ENCODE peak calls at places on chromosomes 7 and 10, in eight cellular contexts. One of them, this sample, is unnamed. For H3K9me2, the result is how much of the 10 kb centered on the place peaks cover.

GRCh38 chr7:5082806-5083205 is 37.1 kb downstream of the RBAK start:
- DNase-seq in PC-3: no peak
- DNase-seq in HCT116: no peak
- DNase-seq in SK-N-SH: peak
- DNase-seq in GM23338: no peak
- DNase-seq in hepatocyte: no peak
- DNase-seq in OCI-LY7: no peak
- DNase-seq in MM.1S: no peak
- DNase-seq in this sample: no peak

GRCh38 chr10:131775833-131776232 is 125.0 kb upstream of the PPP2R2D start:
- DNase-seq in PC-3: no peak
- DNase-seq in HCT116: no peak
- DNase-seq in SK-N-SH: no peak
- DNase-seq in GM23338: no peak
- DNase-seq in hepatocyte: no peak
- DNase-seq in OCI-LY7: no peak
- DNase-seq in MM.1S: no peak
- DNase-seq in this sample: no peak

GRCh38 chr7:131653418-131654248 is 97.2 kb upstream of the PODXL start:
- DNase-seq in PC-3: peak
- DNase-seq in HCT116: no peak
- DNase-seq in SK-N-SH: peak
- DNase-seq in GM23338: no peak
- DNase-seq in hepatocyte: peak
- DNase-seq in OCI-LY7: no peak
- DNase-seq in MM.1S: no peak
- DNase-seq in this sample: peak

GRCh38 chr7:22302951-22303423 is 54.0 kb downstream of the RAPGEF5 start:
- DNase-seq in PC-3: no peak
- DNase-seq in HCT116: no peak
- DNase-seq in SK-N-SH: no peak
- DNase-seq in GM23338: no peak
- DNase-seq in hepatocyte: no peak
- DNase-seq in OCI-LY7: no peak
- DNase-seq in MM.1S: no peak
- DNase-seq in this sample: peak

GRCh38 chr7:120600607-120601006 is 257.3 kb downstream of the TSPAN12 start:
- DNase-seq in PC-3: no peak
- DNase-seq in HCT116: no peak
- DNase-seq in SK-N-SH: no peak
- DNase-seq in GM23338: no peak
- DNase-seq in hepatocyte: no peak
- DNase-seq in OCI-LY7: no peak
- DNase-seq in MM.1S: no peak
- DNase-seq in this sample: no peak

GRCh38 chr10:33698028-33698427 is 363.6 kb upstream of the NRP1 start:
- DNase-seq in PC-3: no peak
- DNase-seq in HCT116: no peak
- DNase-seq in SK-N-SH: no peak
- DNase-seq in GM23338: peak
- DNase-seq in hepatocyte: no peak
- DNase-seq in OCI-LY7: no peak
- DNase-seq in MM.1S: no peak
- DNase-seq in this sample: no peak

GRCh38 chr7:76515999-76516443 is 5.7 kb downstream of the UPK3B start:
- DNase-seq in PC-3: peak
- DNase-seq in HCT116: no peak
- DNase-seq in SK-N-SH: peak
- DNase-seq in GM23338: peak
- DNase-seq in hepatocyte: no peak
- DNase-seq in OCI-LY7: peak
- DNase-seq in MM.1S: no peak
- DNase-seq in this sample: peak

GRCh38 chr10:30505543-30506298 is 71.7 kb downstream of the MAP3K8 start:
- DNase-seq in PC-3: no peak
- DNase-seq in HCT116: no peak
- DNase-seq in SK-N-SH: no peak
- DNase-seq in GM23338: no peak
- DNase-seq in hepatocyte: no peak
- DNase-seq in OCI-LY7: no peak
- DNase-seq in MM.1S: no peak
- DNase-seq in this sample: no peak

GRCh38 chr10:45154481-45154880 is 153.8 kb downstream of the ZNF22 start:
- DNase-seq in PC-3: no peak
- DNase-seq in HCT116: no peak
- DNase-seq in SK-N-SH: no peak
- DNase-seq in GM23338: no peak
- DNase-seq in hepatocyte: no peak
- DNase-seq in OCI-LY7: no peak
- DNase-seq in MM.1S: no peak
- DNase-seq in this sample: no peak

GRCh38 chr7:145779165-145779564 is 337.4 kb upstream of the CNTNAP2 start:
- DNase-seq in PC-3: no peak
- DNase-seq in HCT116: no peak
- DNase-seq in SK-N-SH: no peak
- DNase-seq in GM23338: no peak
- DNase-seq in hepatocyte: no peak
- DNase-seq in OCI-LY7: no peak
- DNase-seq in MM.1S: no peak
- DNase-seq in this sample: no peak

GRCh38 chr7:47672267-47672920 is 90.5 kb upstream of the TNS3 start:
- DNase-seq in PC-3: no peak
- DNase-seq in HCT116: no peak
- DNase-seq in SK-N-SH: no peak
- DNase-seq in GM23338: no peak
- DNase-seq in hepatocyte: no peak
- DNase-seq in OCI-LY7: peak
- DNase-seq in MM.1S: peak
- DNase-seq in this sample: no peak

GRCh38 chr10:104580321-104580720 is 60.8 kb upstream of the SORCS3 start:
- DNase-seq in PC-3: no peak
- DNase-seq in HCT116: no peak
- DNase-seq in SK-N-SH: no peak
- DNase-seq in GM23338: no peak
- DNase-seq in hepatocyte: no peak
- DNase-seq in OCI-LY7: no peak
- DNase-seq in MM.1S: no peak
- DNase-seq in this sample: peak

GRCh38 chr10:16606421-16606820 is 84.7 kb upstream of the C1QL3 start:
- DNase-seq in PC-3: no peak
- DNase-seq in HCT116: no peak
- DNase-seq in SK-N-SH: no peak
- DNase-seq in GM23338: no peak
- DNase-seq in hepatocyte: no peak
- DNase-seq in OCI-LY7: no peak
- DNase-seq in MM.1S: no peak
- DNase-seq in this sample: peak

GRCh38 chr7:130319541-130319940 is 25.1 kb upstream of the CPA5 start:
- DNase-seq in PC-3: no peak
- DNase-seq in HCT116: no peak
- DNase-seq in SK-N-SH: no peak
- DNase-seq in GM23338: no peak
- DNase-seq in hepatocyte: no peak
- DNase-seq in OCI-LY7: no peak
- DNase-seq in MM.1S: no peak
- DNase-seq in this sample: no peak

GRCh38 chr7:17392846-17393245 is 94.4 kb downstream of the AHR start:
- DNase-seq in PC-3: no peak
- DNase-seq in HCT116: no peak
- DNase-seq in SK-N-SH: no peak
- DNase-seq in GM23338: no peak
- DNase-seq in hepatocyte: no peak
- DNase-seq in OCI-LY7: no peak
- DNase-seq in MM.1S: no peak
- DNase-seq in this sample: peak

GRCh38 chr7:72706521-72706920 is 121.5 kb downstream of the TYW1B start:
- DNase-seq in PC-3: no peak
- DNase-seq in HCT116: no peak
- DNase-seq in SK-N-SH: no peak
- DNase-seq in GM23338: no peak
- DNase-seq in hepatocyte: no peak
- DNase-seq in OCI-LY7: no peak
- DNase-seq in MM.1S: no peak
- DNase-seq in this sample: no peak

GRCh38 chr7:158824028-158824427 is 5.3 kb downstream of the ESYT2 start:
- DNase-seq in PC-3: no peak
- DNase-seq in HCT116: no peak
- DNase-seq in SK-N-SH: no peak
- DNase-seq in GM23338: no peak
- DNase-seq in hepatocyte: no peak
- DNase-seq in OCI-LY7: peak
- DNase-seq in MM.1S: peak
- DNase-seq in this sample: peak

GRCh38 chr10:63412304-63412703 is 53.5 kb downstream of the JMJD1C start:
- DNase-seq in PC-3: no peak
- DNase-seq in HCT116: no peak
- DNase-seq in SK-N-SH: no peak
- DNase-seq in GM23338: no peak
- DNase-seq in hepatocyte: no peak
- DNase-seq in OCI-LY7: no peak
- DNase-seq in MM.1S: no peak
- DNase-seq in this sample: no peak

GRCh38 chr10:63410633-63411032 is 55.1 kb downstream of the JMJD1C start:
- DNase-seq in PC-3: no peak
- DNase-seq in HCT116: no peak
- DNase-seq in SK-N-SH: no peak
- DNase-seq in GM23338: no peak
- DNase-seq in hepatocyte: no peak
- DNase-seq in OCI-LY7: no peak
- DNase-seq in MM.1S: no peak
- DNase-seq in this sample: no peak

GRCh38 chr10:63409465-63410027 is 56.2 kb downstream of the JMJD1C start:
- DNase-seq in PC-3: peak
- DNase-seq in HCT116: no peak
- DNase-seq in SK-N-SH: peak
- DNase-seq in GM23338: no peak
- DNase-seq in hepatocyte: peak
- DNase-seq in OCI-LY7: no peak
- DNase-seq in MM.1S: no peak
- DNase-seq in this sample: peak

GRCh38 chr10:63407136-63407662 is 58.6 kb downstream of the JMJD1C start:
- DNase-seq in PC-3: no peak
- DNase-seq in HCT116: no peak
- DNase-seq in SK-N-SH: no peak
- DNase-seq in GM23338: no peak
- DNase-seq in hepatocyte: no peak
- DNase-seq in OCI-LY7: no peak
- DNase-seq in MM.1S: no peak
- DNase-seq in this sample: no peak
- H3K9me2 ChIP-seq in PC-3: under half
- H3K9me2 ChIP-seq in HCT116: under half
- H3K9me2 ChIP-seq in SK-N-SH: under half
- H3K9me2 ChIP-seq in GM23338: under half
- H3K9me2 ChIP-seq in hepatocyte: under half
- H3K9me2 ChIP-seq in OCI-LY7: under half
- H3K9me2 ChIP-seq in MM.1S: under half
- H3K9me2 ChIP-seq in this sample: under half

DNA sequence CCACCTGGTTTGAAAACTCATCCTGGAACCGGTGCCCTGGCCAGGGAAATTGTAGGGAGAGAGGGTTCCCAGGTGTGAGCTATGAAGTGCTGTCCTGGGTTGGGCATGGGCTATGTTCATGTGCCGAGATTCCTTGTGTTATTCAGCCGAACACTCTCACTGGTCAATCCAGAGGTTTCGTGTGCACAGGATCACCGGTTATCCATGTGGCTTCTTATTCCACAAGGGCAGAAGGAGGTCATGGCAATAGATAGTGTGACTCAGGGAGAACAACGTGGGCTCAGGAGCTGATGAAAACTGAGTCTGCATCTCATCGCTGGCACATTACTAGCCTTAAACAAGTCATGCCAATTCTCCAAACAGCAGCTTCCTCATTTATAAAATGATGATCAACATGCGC is 64.4 kb upstream of the CREB5 start:
- DNase-seq in PC-3: peak
- DNase-seq in HCT116: no peak
- DNase-seq in SK-N-SH: no peak
- DNase-seq in GM23338: no peak
- DNase-seq in hepatocyte: no peak
- DNase-seq in OCI-LY7: no peak
- DNase-seq in MM.1S: no peak
- DNase-seq in this sample: peak
- TF ChIP-seq EZH2phosphoT487 in PC-3: no peak
- TF ChIP-seq EZH2phosphoT487 in HCT116: no peak
- TF ChIP-seq EZH2phosphoT487 in SK-N-SH: no peak
- TF ChIP-seq EZH2phosphoT487 in GM23338: no peak
- TF ChIP-seq EZH2phosphoT487 in hepatocyte: no peak
- TF ChIP-seq EZH2phosphoT487 in OCI-LY7: no peak
- TF ChIP-seq EZH2phosphoT487 in MM.1S: no peak
- TF ChIP-seq EZH2phosphoT487 in this sample: no peak

DNA sequence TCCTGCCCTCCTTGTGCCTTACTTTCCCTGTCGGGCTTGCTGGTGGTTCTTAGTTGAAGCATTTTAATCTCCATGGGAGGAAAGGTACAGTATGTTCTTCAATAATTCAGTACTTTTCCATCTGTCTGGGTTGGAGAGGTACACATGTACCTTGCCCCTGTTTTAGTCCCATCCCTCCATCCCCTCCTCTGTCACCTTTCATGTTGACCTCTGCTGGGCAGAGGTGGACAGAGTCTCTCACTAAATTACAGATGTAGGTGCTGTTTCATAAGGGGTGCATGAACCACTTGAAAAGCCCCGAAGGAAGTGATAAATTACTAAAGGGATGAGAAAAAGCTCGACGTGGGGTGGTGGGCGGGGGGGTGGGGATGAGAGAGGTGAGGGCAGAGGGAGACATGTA is 5.4 kb downstream of the AGFG2 start:
- DNase-seq in PC-3: no peak
- DNase-seq in HCT116: no peak
- DNase-seq in SK-N-SH: no peak
- DNase-seq in GM23338: no peak
- DNase-seq in hepatocyte: no peak
- DNase-seq in OCI-LY7: no peak
- DNase-seq in MM.1S: no peak
- DNase-seq in this sample: no peak
- H3K27ac ChIP-seq in PC-3: peak
- H3K27ac ChIP-seq in HCT116: peak
- H3K27ac ChIP-seq in SK-N-SH: peak
- H3K27ac ChIP-seq in GM23338: no peak
- H3K27ac ChIP-seq in hepatocyte: peak
- H3K27ac ChIP-seq in OCI-LY7: peak
- H3K27ac ChIP-seq in MM.1S: no peak
- H3K27ac ChIP-seq in this sample: no peak

DNA sequence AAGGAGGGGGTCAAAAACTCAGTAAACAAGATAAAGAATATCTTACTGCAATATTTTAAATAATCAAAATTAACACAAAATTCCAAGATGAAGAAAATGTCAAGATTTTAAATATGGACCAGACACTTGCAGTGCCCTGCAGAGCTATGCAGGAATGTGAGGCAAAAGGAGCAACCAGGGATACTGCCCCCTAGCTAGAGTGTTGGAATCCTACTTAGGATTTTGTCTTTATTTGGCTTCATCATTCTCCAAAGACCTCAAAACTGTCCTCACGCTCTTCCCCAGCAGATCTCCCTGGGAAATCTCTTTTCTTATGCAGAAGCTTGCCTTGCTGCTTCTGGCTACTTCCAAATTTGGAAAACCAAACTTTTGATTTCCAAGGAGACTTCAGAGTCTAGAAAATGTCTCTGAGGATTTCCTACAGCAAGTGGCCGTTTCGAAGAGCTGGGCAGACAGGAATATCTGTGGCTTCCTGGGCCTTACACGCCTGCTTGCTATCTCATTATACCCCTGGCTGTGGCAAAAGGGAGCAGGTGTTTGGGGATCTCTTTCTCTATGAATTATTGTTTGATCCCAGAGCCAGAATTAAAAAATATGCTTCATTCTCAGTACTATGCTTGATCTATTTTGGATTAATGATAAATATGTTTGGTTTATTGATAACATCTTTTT is 232.2 kb upstream of the BMPER start:
- DNase-seq in PC-3: no peak
- DNase-seq in HCT116: no peak
- DNase-seq in SK-N-SH: no peak
- DNase-seq in GM23338: peak
- DNase-seq in hepatocyte: no peak
- DNase-seq in OCI-LY7: no peak
- DNase-seq in MM.1S: no peak
- DNase-seq in this sample: no peak
- H3K9me2 ChIP-seq in PC-3: under half
- H3K9me2 ChIP-seq in HCT116: under half
- H3K9me2 ChIP-seq in SK-N-SH: under half
- H3K9me2 ChIP-seq in GM23338: under half
- H3K9me2 ChIP-seq in hepatocyte: under half
- H3K9me2 ChIP-seq in OCI-LY7: under half
- H3K9me2 ChIP-seq in MM.1S: under half
- H3K9me2 ChIP-seq in this sample: under half